ENCODE peak calls at places on chromosomes 13 and 19, in four cellular contexts. One of them, this sample, is unnamed.
A peak's percentile ranks its signal among the peaks of the same experiment; 100 is the strongest.

GRCh38 chr13:77988355-77988754 is 69.7 kb upstream of the EDNRB start:
- DNase-seq in T-helper 9 cell: no peak
- DNase-seq in tibial artery: no peak
- DNase-seq in islet precursor cell: no peak
- DNase-seq in this sample: no peak

GRCh38 chr13:48086272-48086671 is 8.6 kb downstream of the MED4 start:
- DNase-seq in T-helper 9 cell: no peak
- DNase-seq in tibial artery: no peak
- DNase-seq in islet precursor cell: no peak
- DNase-seq in this sample: no peak

GRCh38 chr13:49300716-49301589 is 53.2 kb downstream of the CDADC1 start:
- DNase-seq in T-helper 9 cell: peak; percentile 25
- DNase-seq in tibial artery: peak; percentile 48
- DNase-seq in islet precursor cell: peak; percentile 72
- DNase-seq in this sample: peak; percentile 24

GRCh38 chr19:53959176-53959757 is 3.5 kb upstream of the CACNG8 start:
- DNase-seq in T-helper 9 cell: no peak
- DNase-seq in tibial artery: no peak
- DNase-seq in islet precursor cell: no peak
- DNase-seq in this sample: no peak

GRCh38 chr13:73480784-73481183 is 422.0 kb downstream of the KLF5 start:
- DNase-seq in T-helper 9 cell: no peak
- DNase-seq in tibial artery: no peak
- DNase-seq in islet precursor cell: no peak
- DNase-seq in this sample: no peak

GRCh38 chr13:91247768-91248167 is 99.7 kb upstream of the MIR17HG start:
- DNase-seq in T-helper 9 cell: no peak
- DNase-seq in tibial artery: no peak
- DNase-seq in islet precursor cell: no peak
- DNase-seq in this sample: no peak

GRCh38 chr19:10420444-10421239 is at the start of gene PDE4A:
- DNase-seq in T-helper 9 cell: peak; percentile 47
- DNase-seq in tibial artery: no peak
- DNase-seq in islet precursor cell: peak; percentile 85
- DNase-seq in this sample: peak; percentile 60

GRCh38 chr13:30299746-30300145 is 7.6 kb downstream of the KATNAL1 start:
- DNase-seq in T-helper 9 cell: no peak
- DNase-seq in tibial artery: no peak
- DNase-seq in islet precursor cell: no peak
- DNase-seq in this sample: no peak

GRCh38 chr19:2602391-2603181 is 99.9 kb downstream of the GNG7 start:
- DNase-seq in T-helper 9 cell: no peak
- DNase-seq in tibial artery: peak; percentile 92
- DNase-seq in islet precursor cell: peak; percentile 99
- DNase-seq in this sample: no peak

GRCh38 chr19:33259532-33259931 is 33.9 kb upstream of the SLC7A10 start:
- DNase-seq in T-helper 9 cell: no peak
- DNase-seq in tibial artery: no peak
- DNase-seq in islet precursor cell: no peak
- DNase-seq in this sample: no peak